ENCODE peak calls at places on chromosome 16, in seven cellular contexts. R is BE2C, X is PC-3, V is A549, B is cardiac muscle cell, U is fibroblast of mammary gland, A is astrocyte. E is an unnamed sample.

GRCh38 chr16:85929259-85929704 is 30.3 kb downstream of the IRF8 start:
- DNase-seq in R (no peak), X (peak; percentile 25), V (no peak), B (no peak), U (no peak), A (no peak), E (no peak)

GRCh38 chr16:89572042-89572441 is 3.5 kb upstream of the CPNE7 start:
- DNase-seq in R (no peak), X (no peak), V (no peak), B (no peak), U (no peak), A (no peak), E (no peak)

GRCh38 chr16:87101903-87102302 is 215.3 kb downstream of the C16orf95 start:
- DNase-seq in R (no peak), X (peak; percentile 79), V (peak; percentile 42), B (peak; percentile 71), U (peak; percentile 92), A (peak; percentile 69), E (no peak)

GRCh38 chr16:54974391-54974790 is 43.7 kb downstream of the IRX5 start:
- DNase-seq in R (no peak), X (no peak), V (no peak), B (no peak), U (no peak), A (no peak), E (no peak)

GRCh38 chr16:546909-547770 is 13.1 kb upstream of the PRR35 start:
- DNase-seq in R (peak; percentile 95), X (no peak), V (peak; percentile 71), B (peak; percentile 42), U (peak; percentile 63), A (no peak), E (no peak)

GRCh38 chr16:2964416-2965223 is 545 bp downstream of the KREMEN2 start:
- DNase-seq in R (peak; percentile 99), X (peak; percentile 71), V (peak; percentile 84), B (no peak), U (no peak), A (no peak), E (no peak)

GRCh38 chr16:85847681-85848601 is 48.4 kb downstream of the COX4I1 start:
- DNase-seq in R (no peak), X (no peak), V (no peak), B (no peak), U (no peak), A (no peak), E (no peak)

GRCh38 chr16:55655381-55655708 is 443 bp upstream of the SLC6A2 start:
- DNase-seq in R (no peak), X (no peak), V (no peak), B (no peak), U (no peak), A (no peak), E (no peak)

GRCh38 chr16:28000314-28000713 is 63.2 kb downstream of the GSG1L start:
- DNase-seq in R (no peak), X (no peak), V (no peak), B (no peak), U (no peak), A (no peak), E (no peak)

GRCh38 chr16:2773188-2773968 is 3.7 kb downstream of the ELOB start:
- DNase-seq in R (no peak), X (peak; percentile 50), V (no peak), B (no peak), U (peak; percentile 75), A (peak; percentile 25), E (peak; percentile 46)

GRCh38 chr16:83974475-83974874 is 6.4 kb downstream of the NECAB2 start:
- DNase-seq in R (no peak), X (no peak), V (no peak), B (no peak), U (no peak), A (no peak), E (no peak)

GRCh38 chr16:16828913-16829398 is 450.0 kb downstream of the NPIPA7 start:
- DNase-seq in R (no peak), X (no peak), V (peak; percentile 9), B (no peak), U (no peak), A (no peak), E (no peak)

GRCh38 chr16:9836118-9836736 is 346.0 kb downstream of the GRIN2A start:
- DNase-seq in R (no peak), X (peak; percentile 25), V (no peak), B (peak; percentile 1), U (peak; percentile 46), A (peak; percentile 24), E (no peak)

GRCh38 chr16:35208001-35208935 is 1748.9 kb downstream of the TP53TG3F start:
- DNase-seq in R (no peak), X (no peak), V (no peak), B (no peak), U (no peak), A (no peak), E (no peak)

GRCh38 chr16:4682616-4683254 is 10.6 kb upstream of the NUDT16L1 start:
- DNase-seq in R (peak; percentile 73), X (peak; percentile 54), V (peak; percentile 50), B (peak; percentile 23), U (peak; percentile 34), A (no peak), E (no peak)

GRCh38 chr16:84658690-84659089 is 10.4 kb downstream of the KLHL36 start:
- DNase-seq in R (no peak), X (no peak), V (no peak), B (no peak), U (no peak), A (no peak), E (no peak)

GRCh38 chr16:76226011-76226410 is 51.2 kb upstream of the CNTNAP4 start:
- DNase-seq in R (no peak), X (peak; percentile 26), V (no peak), B (no peak), U (peak; percentile 82), A (no peak), E (no peak)

GRCh38 chr16:88554711-88555264 is 15.4 kb upstream of the ZC3H18 start:
- DNase-seq in R (no peak), X (no peak), V (no peak), B (no peak), U (no peak), A (no peak), E (no peak)

GRCh38 chr16:29316673-29317237 is 89.8 kb downstream of the NPIPB11 start:
- DNase-seq in R (no peak), X (no peak), V (no peak), B (no peak), U (no peak), A (peak; percentile 34), E (no peak)

GRCh38 chr16:81997738-81998137 is 13.5 kb downstream of the SDR42E1 start:
- DNase-seq in R (no peak), X (peak; percentile 79), V (peak; percentile 60), B (peak; percentile 89), U (peak; percentile 57), A (peak; percentile 84), E (peak; percentile 76)

GRCh38 chr16:27113341-27113841 is 46.7 kb downstream of the C16orf82 start:
- DNase-seq in R (no peak), X (no peak), V (no peak), B (no peak), U (no peak), A (no peak), E (no peak)

GRCh38 chr16:58331024-58331707 is 36.3 kb upstream of the PRSS54 start:
- DNase-seq in R (no peak), X (no peak), V (no peak), B (no peak), U (no peak), A (peak; percentile 4), E (no peak)

DNA sequence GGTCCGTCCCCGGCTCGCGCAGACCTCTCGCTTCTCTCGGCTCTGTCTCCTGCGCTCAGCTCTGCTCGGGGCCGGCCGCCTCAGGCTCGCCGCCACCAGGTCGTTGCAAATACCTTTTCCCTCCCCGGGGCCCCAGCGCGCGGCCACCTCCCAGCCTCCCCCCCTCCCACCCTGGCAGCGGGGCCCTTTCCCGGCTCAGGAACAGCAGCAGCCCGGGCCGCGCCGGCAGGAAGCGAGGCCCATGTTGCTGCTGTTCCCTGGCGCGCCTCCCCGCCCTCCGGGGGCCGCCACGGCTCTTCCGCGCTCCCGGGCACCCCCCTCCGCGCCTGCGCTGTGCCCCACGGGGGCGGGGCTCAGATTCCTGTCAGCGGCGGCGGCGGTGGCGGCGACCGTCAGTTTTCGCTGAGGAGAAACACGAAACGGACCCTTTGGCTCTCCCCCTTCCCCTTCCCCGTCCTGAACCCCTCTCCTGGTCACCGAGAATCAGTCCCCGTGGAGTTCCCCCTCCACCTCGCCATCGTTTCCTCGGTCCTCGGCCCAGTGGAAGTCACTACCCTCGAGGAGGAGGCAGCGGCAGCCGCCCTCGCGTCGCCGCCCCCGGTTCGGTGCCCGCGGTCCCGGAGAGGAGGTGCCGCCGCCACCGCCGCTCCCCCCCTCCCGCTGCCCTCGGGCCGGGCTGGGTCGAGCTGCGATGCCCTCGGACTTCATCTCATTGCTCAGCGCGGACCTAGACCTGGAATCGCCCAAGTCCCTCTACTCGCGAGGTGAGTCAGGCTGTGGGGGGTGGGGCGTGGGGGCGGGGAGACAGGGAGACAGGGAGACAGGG is at the start of gene NFAT5:
- DNase-seq in R (peak; percentile 94), X (peak; percentile 82), V (peak; percentile 87), B (peak; percentile 91), U (peak; percentile 61), A (peak; percentile 65), E (peak; percentile 57)
- TF ChIP-seq CTCF in R (no peak), X (no peak), V (no peak), B (no peak), U (no peak), A (no peak), E (peak; percentile 25)

GRCh38 chr16:75110637-75111513 is 5.7 kb downstream of the LDHD start:
- DNase-seq in R (peak; percentile 88), X (peak; percentile 89), V (peak; percentile 90), B (peak; percentile 94), U (peak; percentile 89), A (peak; percentile 78), E (peak; percentile 78)

GRCh38 chr16:75111514-75112280 is 4.9 kb downstream of the LDHD start:
- DNase-seq in R (no peak), X (no peak), V (no peak), B (no peak), U (no peak), A (no peak), E (no peak)

GRCh38 chr16:75107505-75107904 is 9.1 kb downstream of the LDHD start:
- DNase-seq in R (no peak), X (no peak), V (no peak), B (no peak), U (no peak), A (no peak), E (no peak)

GRCh38 chr16:75108792-75109731 is 7.5 kb downstream of the LDHD start:
- DNase-seq in R (peak; percentile 69), X (peak; percentile 97), V (peak; percentile 69), B (peak; percentile 90), U (peak; percentile 95), A (peak; percentile 90), E (peak; percentile 87)

GRCh38 chr16:75109732-75110243 is 6.8 kb downstream of the LDHD start:
- DNase-seq in R (no peak), X (peak; percentile 41), V (no peak), B (no peak), U (no peak), A (no peak), E (no peak)
- TF ChIP-seq CTCF in R (no peak), X (no peak), V (no peak), B (no peak), U (no peak), A (no peak), E (no peak)

GRCh38 chr16:52498640-52499039 is 48.3 kb downstream of the TOX3 start:
- DNase-seq in R (no peak), X (no peak), V (no peak), B (peak; percentile 22), U (no peak), A (peak; percentile 8), E (no peak)
- TF ChIP-seq CTCF in R (no peak), X (no peak), V (no peak), B (no peak), U (no peak), A (no peak), E (no peak)

GRCh38 chr16:30585400-30586191 is at the start of gene ZNF785:
- DNase-seq in R (peak; percentile 98), X (peak; percentile 97), V (peak; percentile 38), B (peak; percentile 100), U (peak; percentile 99), A (peak; percentile 99), E (peak; percentile 99)
- TF ChIP-seq CTCF in R (no peak), X (no peak), V (no peak), B (peak; percentile 5), U (no peak), A (peak; percentile 3), E (peak; percentile 68)

E was measured in HFFc6.